ENCODE peak calls at places on chromosomes 6 and 20, in ten cellular contexts. H, Z, I, N, O, W, D, G, U and B are unnamed samples.
A peak's percentile ranks its signal among the peaks of the same experiment; 100 is the strongest.

GRCh38 chr6:109491207-109491938 is 8.4 kb upstream of the ZBTB24 start:
- DNase-seq in H (no peak), Z (no peak), I (no peak), N (peak; percentile 47), O (no peak), W (no peak), D (no peak), G (no peak), U (no peak), B (no peak)

GRCh38 chr6:165732696-165733486 is 69.8 kb upstream of the PDE10A start:
- DNase-seq in H (no peak), Z (no peak), I (no peak), N (no peak), O (no peak), W (no peak), D (no peak), G (no peak), U (no peak), B (no peak)

GRCh38 chr6:117908246-117909107 is 1.4 kb downstream of the SLC35F1 start:
- DNase-seq in H (peak; percentile 50), Z (no peak), I (no peak), N (no peak), O (no peak), W (no peak), D (no peak), G (no peak), U (no peak), B (no peak)

GRCh38 chr6:44575644-44576043 is 188.1 kb downstream of the CDC5L start:
- DNase-seq in H (no peak), Z (no peak), I (no peak), N (no peak), O (no peak), W (no peak), D (no peak), G (no peak), U (no peak), B (no peak)

GRCh38 chr6:153800580-153800979 is 238.5 kb upstream of the OPRM1 start:
- DNase-seq in H (no peak), Z (no peak), I (no peak), N (no peak), O (no peak), W (no peak), D (no peak), G (no peak), U (no peak), B (no peak)

GRCh38 chr20:47358672-47359532 is 2.4 kb upstream of the ZMYND8 start:
- DNase-seq in H (peak; percentile 38), Z (peak; percentile 100), I (peak; percentile 97), N (peak; percentile 90), O (no peak), W (no peak), D (peak; percentile 67), G (peak; percentile 88), U (peak; percentile 49), B (peak; percentile 98)

GRCh38 chr6:11329841-11330765 is 97.6 kb upstream of the NEDD9 start:
- DNase-seq in H (no peak), Z (no peak), I (no peak), N (no peak), O (no peak), W (no peak), D (no peak), G (peak; percentile 66), U (no peak), B (peak; percentile 53)

GRCh38 chr6:1604347-1604990 is 5.2 kb upstream of the FOXC1 start:
- DNase-seq in H (peak; percentile 83), Z (peak; percentile 54), I (peak; percentile 52), N (peak; percentile 72), O (no peak), W (no peak), D (peak; percentile 94), G (peak; percentile 82), U (no peak), B (peak; percentile 63)

GRCh38 chr6:93036835-93037234 is 382.5 kb downstream of the EPHA7 start:
- DNase-seq in H (no peak), Z (peak; percentile 4), I (peak; percentile 2), N (no peak), O (no peak), W (no peak), D (no peak), G (peak; percentile 53), U (no peak), B (peak; percentile 29)

GRCh38 chr20:12255571-12255970 is 337.9 kb downstream of the BTBD3 start:
- DNase-seq in H (no peak), Z (no peak), I (no peak), N (no peak), O (no peak), W (no peak), D (no peak), G (no peak), U (no peak), B (no peak)

GRCh38 chr6:42251500-42251899 is 33.8 kb upstream of the MRPS10 start:
- DNase-seq in H (no peak), Z (no peak), I (no peak), N (no peak), O (no peak), W (no peak), D (no peak), G (no peak), U (no peak), B (no peak)

GRCh38 chr6:4509506-4509905 is 266.7 kb upstream of the CDYL start:
- DNase-seq in H (no peak), Z (no peak), I (no peak), N (no peak), O (no peak), W (no peak), D (no peak), G (no peak), U (no peak), B (no peak)

GRCh38 chr6:14674458-14674857 is 556.9 kb downstream of the CD83 start:
- DNase-seq in H (no peak), Z (no peak), I (no peak), N (no peak), O (no peak), W (no peak), D (no peak), G (no peak), U (no peak), B (no peak)

GRCh38 chr20:5220334-5221077 is 93.7 kb downstream of the CDS2 start:
- DNase-seq in H (no peak), Z (no peak), I (no peak), N (no peak), O (no peak), W (no peak), D (no peak), G (no peak), U (no peak), B (no peak)

GRCh38 chr20:56924976-56925695 is 296.0 kb downstream of the TFAP2C start:
- DNase-seq in H (peak; percentile 72), Z (no peak), I (no peak), N (no peak), O (no peak), W (peak; percentile 79), D (peak; percentile 42), G (no peak), U (no peak), B (no peak)

GRCh38 chr20:4962257-4962855 is 39.0 kb downstream of the SLC23A2 start:
- DNase-seq in H (no peak), Z (no peak), I (no peak), N (peak; percentile 24), O (no peak), W (no peak), D (no peak), G (peak; percentile 84), U (no peak), B (no peak)

GRCh38 chr6:35071347-35071994 is 69.7 kb downstream of the TCP11 start:
- DNase-seq in H (peak; percentile 31), Z (no peak), I (no peak), N (no peak), O (no peak), W (no peak), D (no peak), G (no peak), U (no peak), B (no peak)

GRCh38 chr6:91704531-91704930 is 1117.7 kb upstream of the MAP3K7 start:
- DNase-seq in H (no peak), Z (no peak), I (no peak), N (no peak), O (no peak), W (no peak), D (no peak), G (no peak), U (no peak), B (no peak)

GRCh38 chr6:158039571-158040050 is 57.9 kb downstream of the SYNJ2 start:
- DNase-seq in H (no peak), Z (peak; percentile 61), I (peak; percentile 68), N (peak; percentile 42), O (no peak), W (no peak), D (no peak), G (peak; percentile 85), U (no peak), B (no peak)
- TF ChIP-seq MAX in H (no peak), Z (no peak), I (peak; percentile 46), N (no peak), O (no peak), W (no peak), D (no peak), G (peak; percentile 56), U (no peak), B (no peak)

DNA sequence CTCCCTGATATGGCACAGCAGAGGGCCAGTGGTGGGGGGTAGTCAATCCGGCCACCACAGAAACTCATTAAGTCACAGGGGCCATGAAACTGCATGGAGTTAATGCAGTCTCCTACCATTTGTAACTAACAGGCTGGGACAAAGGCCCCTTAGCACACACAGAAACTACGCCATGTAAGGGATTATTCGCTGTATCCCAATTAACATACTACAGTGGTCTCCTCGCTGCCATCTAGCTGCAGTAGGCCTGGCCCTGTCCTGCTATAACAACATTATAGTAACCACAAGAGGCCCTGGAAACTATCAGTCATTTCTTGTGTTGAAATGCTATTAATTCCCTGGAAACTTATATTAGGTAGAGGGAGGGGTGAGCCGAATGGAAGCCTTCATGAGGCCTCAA is 72.3 kb upstream of the CCN2 start:
- DNase-seq in H (peak; percentile 16), Z (peak; percentile 50), I (no peak), N (no peak), O (no peak), W (no peak), D (no peak), G (no peak), U (peak; percentile 26), B (no peak)
- TF ChIP-seq CTCF in H (no peak), Z (peak; percentile 43), I (no peak), N (no peak), O (no peak), W (peak; percentile 49), D (peak; percentile 24), G (no peak), U (peak; percentile 47), B (no peak)

DNA sequence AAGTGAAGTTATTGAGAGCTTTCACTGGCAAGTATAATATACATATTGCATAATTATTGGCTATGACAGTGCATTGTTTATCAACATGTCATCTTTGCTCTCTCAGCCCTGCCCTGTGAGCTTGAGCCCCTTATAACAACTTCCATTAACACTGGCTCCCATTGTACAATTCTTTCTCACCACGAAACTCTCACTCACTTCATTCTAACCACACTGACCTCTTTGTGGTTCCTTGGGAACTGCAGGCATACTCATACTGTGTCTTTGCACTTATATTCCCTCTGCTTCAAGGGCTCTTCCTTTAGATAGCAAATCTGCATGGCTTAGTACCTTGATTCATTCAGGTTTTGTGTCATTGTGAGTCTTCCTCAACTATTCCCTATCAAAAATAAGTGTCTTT is 411.8 kb downstream of the CDKAL1 start:
- DNase-seq in H (no peak), Z (peak; percentile 35), I (no peak), N (no peak), O (peak; percentile 43), W (no peak), D (no peak), G (peak; percentile 60), U (no peak), B (no peak)
- TF ChIP-seq MAX in H (no peak), Z (no peak), I (no peak), N (no peak), O (no peak), W (no peak), D (no peak), G (no peak), U (no peak), B (no peak)

GRCh38 chr6:134741193-134741521 is 208.7 kb downstream of the ALDH8A1 start:
- DNase-seq in H (peak; percentile 36), Z (no peak), I (no peak), N (no peak), O (no peak), W (no peak), D (peak; percentile 43), G (no peak), U (no peak), B (no peak)
- TF ChIP-seq CTCF in H (no peak), Z (peak; percentile 47), I (no peak), N (peak; percentile 40), O (no peak), W (peak; percentile 40), D (peak; percentile 34), G (no peak), U (peak; percentile 37), B (no peak)